ENCODE peak calls at places on chromosomes 11 and 22, in ten cellular contexts. O, I, B, Q, K, Z, N, V, P and R are unnamed samples.

GRCh38 chr11:93498099-93499040 is 44.8 kb downstream of the SMCO4 start:
- DNase-seq in P (peak; percentile 51), V (no peak), K (peak; percentile 84), Q (no peak), B (no peak), N (no peak), O (no peak), Z (no peak), I (peak; percentile 67), R (no peak)

GRCh38 chr11:5596611-5597201 is at the start of gene TRIM6:
- DNase-seq in N (peak; percentile 46), V (no peak), Q (peak; percentile 88), I (peak; percentile 63), K (peak; percentile 64), O (peak; percentile 51), P (peak; percentile 35), Z (peak; percentile 55), B (no peak), R (no peak)

GRCh38 chr11:98260983-98261382 is 759.8 kb upstream of the CNTN5 start:
- DNase-seq in V (no peak), K (no peak), I (peak; percentile 18), P (no peak), Q (no peak), N (no peak), B (no peak), O (no peak), Z (no peak), R (no peak)

GRCh38 chr11:10208045-10208674 is 85.9 kb downstream of the SBF2 start:
- DNase-seq in Z (no peak), K (peak; percentile 30), Q (no peak), I (peak; percentile 74), B (no peak), V (no peak), P (peak; percentile 64), O (no peak), N (no peak), R (no peak)

GRCh38 chr11:102810943-102811528 is 13.1 kb upstream of the MMP1 start:
- DNase-seq in P (peak; percentile 45), I (peak; percentile 69), O (no peak), V (no peak), B (no peak), N (no peak), Z (no peak), K (peak; percentile 35), Q (no peak), R (peak; percentile 54)

GRCh38 chr11:106281455-106282173 is 204.2 kb downstream of the AASDHPPT start:
- DNase-seq in Z (no peak), V (no peak), I (peak; percentile 98), N (no peak), K (peak; percentile 92), Q (no peak), P (peak; percentile 79), B (no peak), O (no peak), R (no peak)

GRCh38 chr11:3880724-3881123 is 25.3 kb downstream of the STIM1 start:
- DNase-seq in P (peak; percentile 58), N (no peak), Q (no peak), O (no peak), K (peak; percentile 55), Z (no peak), I (peak; percentile 59), B (no peak), V (no peak), R (no peak)

GRCh38 chr11:103420593-103420992 is 311.4 kb downstream of the DYNC2H1 start:
- DNase-seq in Z (no peak), K (peak; percentile 83), V (no peak), B (no peak), O (no peak), P (peak; percentile 81), N (no peak), I (no peak), Q (no peak), R (no peak)

GRCh38 chr22:31627223-31627731 is 34.7 kb downstream of the PISD start:
- DNase-seq in V (no peak), Q (peak; percentile 54), B (no peak), Z (no peak), K (no peak), P (no peak), N (no peak), O (no peak), I (no peak), R (no peak)

GRCh38 chr22:31628362-31628761 is 33.7 kb downstream of the PISD start:
- DNase-seq in Q (no peak), P (no peak), O (no peak), N (no peak), B (no peak), K (no peak), I (no peak), V (no peak), Z (no peak), R (no peak)

GRCh38 chr22:31629741-31630184 is 32.3 kb downstream of the PISD start:
- DNase-seq in O (no peak), Q (peak; percentile 75), K (no peak), P (no peak), B (no peak), I (no peak), V (no peak), Z (no peak), N (no peak), R (no peak)

GRCh38 chr22:31630331-31631329 is 31.4 kb downstream of the PISD start:
- DNase-seq in V (peak; percentile 77), O (peak; percentile 83), N (peak; percentile 81), Z (peak; percentile 87), Q (peak; percentile 96), B (peak; percentile 81), I (peak; percentile 71), K (peak; percentile 79), P (peak; percentile 74), R (peak; percentile 82)

GRCh38 chr22:31628969-31629723 is 32.9 kb downstream of the PISD start:
- DNase-seq in O (no peak), I (no peak), N (no peak), V (no peak), P (no peak), K (no peak), Q (peak; percentile 52), B (no peak), Z (no peak), R (no peak)
- H3K4me3 ChIP-seq in O (peak overlapping the region; percentile 81), I (peak overlapping the region; percentile 85), N (peak overlapping the region; percentile 94), V (no peak overlapping the region), P (peak overlapping the region; percentile 69), K (peak overlapping the region; percentile 60), Q (no peak overlapping the region), B (no peak overlapping the region), Z (peak overlapping the region; percentile 72), R (no peak overlapping the region)

GRCh38 chr11:70268526-70268925 is 2.0 kb upstream of the PPFIA1 start:
- DNase-seq in I (no peak), P (no peak), O (no peak), V (no peak), N (no peak), B (no peak), K (no peak), Z (no peak), Q (no peak), R (no peak)

GRCh38 chr11:70272009-70272408 is 1.5 kb downstream of the PPFIA1 start:
- DNase-seq in V (no peak), N (no peak), I (no peak), K (no peak), O (no peak), P (no peak), Z (no peak), Q (no peak), B (no peak), R (no peak)

GRCh38 chr11:70270877-70271634 is 566 bp downstream of the PPFIA1 start:
- DNase-seq in Z (peak; percentile 36), K (peak; percentile 73), B (peak; percentile 25), P (peak; percentile 65), Q (peak; percentile 89), I (peak; percentile 47), V (no peak), N (no peak), O (peak; percentile 20), R (peak; percentile 11)

GRCh38 chr11:70271635-70271953 is 1.1 kb downstream of the PPFIA1 start:
- DNase-seq in I (no peak), B (no peak), K (no peak), Q (no peak), N (no peak), O (no peak), V (no peak), Z (no peak), P (no peak), R (no peak)

GRCh38 chr11:70270104-70270876 is at the start of gene PPFIA1:
- DNase-seq in Z (peak; percentile 96), K (peak; percentile 90), I (peak; percentile 99), N (peak; percentile 93), V (peak; percentile 92), P (peak; percentile 91), O (peak; percentile 95), Q (peak; percentile 98), B (peak; percentile 92), R (peak; percentile 92)
- H3K27ac ChIP-seq in Z (peak within 1 kb of the TSS; percentile 87), K (peak within 1 kb of the TSS; percentile 78), I (peak within 1 kb of the TSS; percentile 42), N (peak within 1 kb of the TSS; percentile 85), V (peak within 1 kb of the TSS; percentile 87), P (peak within 1 kb of the TSS; percentile 75), O (peak within 1 kb of the TSS; percentile 94), Q (peak within 1 kb of the TSS; percentile 74), B (peak within 1 kb of the TSS; percentile 76), R (no peak within 1 kb of the TSS)

DNA sequence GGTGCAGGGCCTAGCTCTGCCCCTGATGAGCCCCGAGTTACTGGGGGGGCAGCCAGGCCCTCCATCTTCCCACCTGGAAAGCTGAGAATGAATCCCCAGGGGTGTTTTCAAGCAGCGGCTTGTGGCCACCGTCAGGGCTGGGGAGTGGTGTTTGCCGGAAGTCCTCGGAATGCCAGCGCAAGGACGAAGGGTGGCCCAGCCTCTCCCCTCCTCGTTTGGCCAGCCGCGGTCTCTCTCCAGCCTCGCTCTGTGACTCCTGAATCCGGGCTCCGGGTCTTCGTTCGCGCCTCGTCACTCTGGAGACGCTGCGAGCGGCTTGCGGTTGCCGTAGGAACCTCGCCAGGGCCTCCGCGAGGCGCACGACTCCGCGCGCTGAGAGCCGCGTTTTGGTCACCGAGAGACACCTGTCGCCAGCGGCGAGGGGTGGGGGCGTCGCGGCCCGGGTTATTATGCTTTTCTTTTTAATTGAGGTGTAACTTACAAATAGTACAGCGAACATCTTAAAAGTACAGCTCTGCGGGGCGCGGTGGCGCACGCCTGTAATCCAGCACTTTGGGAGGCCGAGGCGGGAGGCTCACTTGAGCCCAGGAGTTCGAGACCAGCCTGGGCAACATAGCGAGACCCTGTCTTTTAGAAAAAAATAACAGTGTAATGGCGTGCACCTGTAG is 6.3 kb upstream of the KDELR3 start:
- DNase-seq in Z (peak; percentile 86), V (peak; percentile 82), K (peak; percentile 86), P (peak; percentile 81), O (peak; percentile 90), I (peak; percentile 73), N (peak; percentile 51), B (no peak), Q (peak; percentile 90), R (peak; percentile 89)
- H3K4me3 ChIP-seq in Z (peak overlapping the region; percentile 18), V (peak overlapping the region; percentile 35), K (no peak overlapping the region), P (no peak overlapping the region), O (peak overlapping the region; percentile 23), I (peak overlapping the region; percentile 46), N (peak overlapping the region; percentile 22), B (no peak overlapping the region), Q (no peak overlapping the region), R (no peak overlapping the region)

DNA sequence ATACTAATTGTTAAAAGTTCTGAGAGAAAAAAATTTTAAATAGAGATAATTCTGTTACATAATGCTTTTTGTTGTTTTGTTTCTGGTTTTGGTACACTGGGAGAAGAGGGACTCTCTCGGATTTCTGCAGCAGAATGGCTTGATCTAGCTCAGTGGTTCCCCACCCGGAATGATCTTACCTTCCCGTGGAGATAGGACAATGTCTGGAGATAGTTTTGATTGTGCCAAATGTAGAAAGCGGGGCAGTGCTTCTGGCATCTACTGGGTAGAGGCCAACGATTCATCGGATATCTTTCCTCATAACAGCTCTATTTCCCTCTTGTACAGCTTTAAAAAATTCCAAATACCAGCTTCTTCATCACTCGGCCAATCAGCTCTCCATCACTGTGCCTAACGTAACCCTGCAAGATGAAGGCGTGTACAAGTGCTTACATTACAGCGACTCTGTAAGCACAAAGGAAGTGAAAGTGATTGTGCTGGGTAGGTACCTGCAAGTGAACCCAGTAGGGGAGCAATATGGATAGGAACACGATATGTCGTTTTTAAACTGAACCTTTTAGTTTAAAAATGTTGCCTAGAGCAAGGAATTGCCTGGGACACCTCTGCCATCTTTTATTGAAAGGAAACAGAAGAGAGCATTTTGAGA is 13.2 kb downstream of the CRTAM start:
- DNase-seq in P (no peak), Q (no peak), K (no peak), Z (no peak), O (no peak), N (no peak), V (no peak), B (no peak), I (no peak), R (no peak)
- H3K27ac ChIP-seq in P (no peak overlapping the region), Q (no peak overlapping the region), K (no peak overlapping the region), Z (no peak overlapping the region), O (no peak overlapping the region), N (no peak overlapping the region), V (peak overlapping the region; percentile 44), B (no peak overlapping the region), I (no peak overlapping the region), R (no peak overlapping the region)